ENCODE peak calls at places on chromosome 9, in six cellular contexts. C, N, A, Q, Z and T are unnamed samples.
A peak's percentile ranks its signal among the peaks of the same experiment; 100 is the strongest.

GRCh38 chr9:109192732-109193361 is 25.8 kb upstream of the FRRS1L start:
- DNase-seq in Q (no peak), C (peak; percentile 36), N (peak; percentile 51), A (no peak), Z (no peak), T (peak; percentile 48)

GRCh38 chr9:127172066-127172707 is 49.8 kb upstream of the ANGPTL2 start:
- DNase-seq in Z (no peak), C (no peak), N (no peak), A (no peak), Q (no peak), T (no peak)

GRCh38 chr9:38018964-38019602 is 49.9 kb downstream of the SHB start:
- DNase-seq in Q (peak; percentile 56), N (peak; percentile 60), A (no peak), Z (peak; percentile 60), C (peak; percentile 44), T (peak; percentile 84)

GRCh38 chr9:132538071-132538470 is 44.3 kb upstream of the BARHL1 start:
- DNase-seq in Q (no peak), Z (no peak), A (no peak), N (no peak), C (no peak), T (no peak)

GRCh38 chr9:2066312-2067273 is 51.4 kb downstream of the SMARCA2 start:
- DNase-seq in Z (peak; percentile 51), A (peak; percentile 9), N (no peak), C (no peak), Q (no peak), T (no peak)

GRCh38 chr9:93059097-93059959 is 827 bp downstream of the SUSD3 start:
- DNase-seq in N (no peak), C (no peak), Z (no peak), Q (peak; percentile 40), A (no peak), T (no peak)

GRCh38 chr9:16640649-16641048 is 229.8 kb downstream of the BNC2 start:
- DNase-seq in A (no peak), C (no peak), Z (no peak), N (no peak), Q (no peak), T (peak; percentile 55)

GRCh38 chr9:98530275-98530674 is 178.5 kb downstream of the GABBR2 start:
- DNase-seq in N (no peak), C (no peak), Q (no peak), A (no peak), Z (no peak), T (no peak)

GRCh38 chr9:27247756-27248155 is 49.2 kb downstream of the EQTN start:
- DNase-seq in Q (no peak), Z (peak; percentile 30), N (no peak), A (no peak), C (peak; percentile 9), T (peak; percentile 50)

GRCh38 chr9:21244841-21245240 is 5.0 kb upstream of the IFNA14 start:
- DNase-seq in Z (no peak), A (no peak), C (no peak), N (no peak), Q (no peak), T (no peak)

GRCh38 chr9:136978865-136979544 is 1.7 kb downstream of the PTGDS start:
- DNase-seq in N (no peak), Q (no peak), Z (no peak), A (peak; percentile 40), C (no peak), T (no peak)
- H3K4me3 ChIP-seq in N (no peak overlapping the region), Q (no peak overlapping the region), Z (no peak overlapping the region), A (no peak overlapping the region), C (no peak overlapping the region), T (no peak overlapping the region)

DNA sequence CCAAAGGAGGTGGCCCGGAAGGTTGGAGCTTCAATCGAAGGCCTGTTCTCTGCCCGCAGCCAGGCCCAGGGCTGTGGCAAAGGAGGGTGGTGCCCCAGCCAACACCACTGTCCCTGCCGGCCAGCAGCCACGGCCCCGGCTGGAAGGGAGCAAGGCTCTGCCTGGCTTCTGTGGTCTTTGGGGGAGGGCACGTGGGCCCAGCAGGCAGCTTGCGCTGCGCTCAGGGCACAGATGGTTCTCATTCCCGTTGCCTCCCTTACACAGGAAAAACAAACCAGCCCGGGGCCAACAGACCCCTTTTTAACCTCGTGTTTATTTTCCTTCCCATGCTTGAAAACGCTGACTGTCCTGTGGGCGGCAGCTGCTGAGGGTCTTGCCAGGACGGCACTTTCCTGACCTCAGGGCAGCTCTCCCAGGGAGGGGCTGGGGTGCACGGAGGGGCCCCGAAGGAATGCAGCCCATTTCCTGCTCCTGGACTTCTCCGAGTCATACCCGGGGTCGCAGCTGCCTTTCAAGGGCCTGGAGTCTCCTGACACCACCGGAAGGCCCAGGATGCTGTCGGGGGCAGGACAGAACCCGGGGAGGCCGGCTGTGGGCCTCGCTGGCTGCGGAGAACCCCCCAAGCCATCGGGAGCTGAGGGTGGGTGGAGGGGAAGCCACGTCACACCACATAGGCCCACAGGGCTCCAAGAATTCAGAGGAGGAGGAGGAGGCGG is 1.1 kb upstream of the GPSM1 start:
- DNase-seq in Z (no peak), Q (no peak), C (no peak), A (no peak), N (no peak), T (peak; percentile 92)
- H3K27ac ChIP-seq in Z (peak overlapping the region; percentile 71), Q (peak overlapping the region; percentile 56), C (peak overlapping the region; percentile 66), A (no peak overlapping the region), N (peak overlapping the region; percentile 40), T (peak overlapping the region; percentile 85)

DNA sequence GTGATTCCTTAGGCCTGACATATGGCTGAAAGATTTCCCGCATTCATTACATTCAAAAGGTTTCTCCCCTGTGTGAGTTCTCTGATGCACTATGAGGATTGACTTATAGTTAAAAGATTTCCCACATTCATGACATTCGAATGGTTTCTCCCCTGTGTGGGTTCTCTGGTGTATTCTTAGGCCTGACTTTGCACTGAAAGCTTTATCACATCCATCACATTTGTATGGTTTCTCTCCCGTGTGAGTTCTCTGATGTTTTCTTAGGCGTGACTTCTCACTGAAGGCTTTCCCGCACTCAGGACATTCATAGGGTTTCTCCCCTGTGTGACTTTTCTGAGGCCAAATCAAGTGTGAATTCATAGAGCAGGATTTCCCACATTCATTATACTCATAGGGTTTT is 35.8 kb downstream of the ZNF782 start:
- DNase-seq in A (no peak), Q (no peak), N (no peak), C (no peak), Z (no peak), T (peak; percentile 20)
- H3K9me3 ChIP-seq in A (peaks cover 56% of the 10 kb centered on the region), Q (peaks cover 3% of the 10 kb centered on the region), N (peaks cover 18% of the 10 kb centered on the region), C (peaks cover 93% of the 10 kb centered on the region), Z (peaks cover 88% of the 10 kb centered on the region), T (peaks cover 55% of the 10 kb centered on the region)

GRCh38 chr9:99725852-99726251 is 95.8 kb upstream of the NR4A3 start:
- DNase-seq in N (no peak), Z (no peak), Q (no peak), A (no peak), C (no peak), T (no peak)

GRCh38 chr9:99724640-99725039 is 97.0 kb upstream of the NR4A3 start:
- DNase-seq in Z (no peak), C (no peak), N (no peak), Q (no peak), A (no peak), T (no peak)

GRCh38 chr9:99720455-99721050 is 101.1 kb upstream of the NR4A3 start:
- DNase-seq in N (no peak), Q (no peak), C (no peak), A (peak; percentile 5), Z (no peak), T (no peak)

GRCh38 chr9:99721898-99722297 is 99.8 kb upstream of the NR4A3 start:
- DNase-seq in C (no peak), Q (no peak), A (no peak), N (no peak), Z (no peak), T (no peak)

DNA sequence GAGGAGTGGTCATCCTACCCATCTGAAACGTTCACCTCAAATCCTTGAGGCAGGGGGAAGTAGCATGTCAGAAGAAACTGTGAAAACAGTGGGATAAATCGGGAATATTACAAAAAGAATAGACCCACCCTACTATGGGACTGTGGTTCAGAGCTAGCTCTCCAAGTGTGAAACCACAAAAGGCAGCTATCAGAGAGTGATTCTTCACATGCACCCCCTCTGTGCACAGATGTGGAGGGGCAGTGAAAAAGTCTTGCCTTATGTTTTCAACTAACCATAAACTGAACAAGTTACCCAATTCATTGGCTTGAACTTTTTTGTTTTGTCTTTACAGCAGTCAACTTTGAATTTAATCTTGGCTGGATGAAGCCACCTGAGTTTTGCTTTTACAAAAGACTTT is 98.8 kb upstream of the NR4A3 start:
- DNase-seq in Z (no peak), C (no peak), N (no peak), A (peak; percentile 23), Q (no peak), T (no peak)
- H3K4me3 ChIP-seq in Z (no peak overlapping the region), C (no peak overlapping the region), N (no peak overlapping the region), A (no peak overlapping the region), Q (no peak overlapping the region), T (no peak overlapping the region)

GRCh38 chr9:113622038-113622437 is 158.5 kb downstream of the RGS3 start:
- DNase-seq in C (no peak), Q (no peak), Z (no peak), A (no peak), N (no peak), T (no peak)

GRCh38 chr9:113619156-113619861 is 155.8 kb downstream of the RGS3 start:
- DNase-seq in C (no peak), A (no peak), N (peak; percentile 82), Q (no peak), Z (no peak), T (no peak)

GRCh38 chr9:113621309-113621791 is 157.8 kb downstream of the RGS3 start:
- DNase-seq in Z (peak; percentile 66), Q (peak; percentile 72), C (no peak), A (no peak), N (peak; percentile 50), T (peak; percentile 63)

GRCh38 chr9:113620016-113620376 is 156.5 kb downstream of the RGS3 start:
- DNase-seq in Q (no peak), Z (no peak), A (no peak), N (no peak), C (no peak), T (no peak)

GRCh38 chr9:113620377-113621161 is 157.0 kb downstream of the RGS3 start:
- DNase-seq in C (peak; percentile 43), Z (peak; percentile 91), N (peak; percentile 76), A (no peak), Q (peak; percentile 88), T (peak; percentile 90)
- H3K27ac ChIP-seq in C (no peak overlapping the region), Z (peak overlapping the region; percentile 67), N (peak overlapping the region; percentile 80), A (no peak overlapping the region), Q (peak overlapping the region; percentile 94), T (peak overlapping the region; percentile 74)

DNA sequence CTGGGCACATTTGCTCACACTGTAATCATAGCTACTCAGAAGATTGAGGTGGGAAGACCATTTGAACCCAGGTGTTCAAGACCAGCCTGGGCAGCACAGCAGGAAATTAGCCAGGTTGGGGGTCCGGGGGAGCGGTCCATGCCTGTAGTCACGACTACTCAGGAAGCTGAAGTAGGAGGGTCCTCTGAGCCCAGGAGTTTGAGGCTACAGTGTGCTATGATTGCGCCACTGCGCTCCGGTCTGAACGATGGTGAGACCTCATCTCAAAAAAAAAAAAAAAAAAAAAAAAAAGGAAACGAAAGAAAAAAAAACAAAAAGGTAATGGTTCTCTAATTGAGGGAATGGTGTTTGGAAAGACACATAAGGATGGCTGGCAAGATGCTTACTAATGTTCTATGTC is 97.1 kb downstream of the DENND1A start:
- DNase-seq in C (no peak), A (no peak), N (no peak), Q (no peak), Z (no peak), T (no peak)
- H3K9me3 ChIP-seq in C (peaks cover 21% of the 10 kb centered on the region), A (peaks cover 9% of the 10 kb centered on the region), N (peaks cover 2% of the 10 kb centered on the region), Q (no peaks in the 10 kb centered on the region), Z (peaks cover 16% of the 10 kb centered on the region), T (peaks cover 21% of the 10 kb centered on the region)

GRCh38 chr9:94852373-94852772 is 125.9 kb downstream of the AOPEP start:
- DNase-seq in A (no peak), C (no peak), N (no peak), Q (no peak), Z (no peak), T (no peak)
- H3K4me3 ChIP-seq in A (no peak overlapping the region), C (no peak overlapping the region), N (no peak overlapping the region), Q (no peak overlapping the region), Z (no peak overlapping the region), T (no peak overlapping the region)